ENCODE peak calls at places on chromosome 12, in six cellular contexts. R, I, L, W, A and Z are unnamed samples.

GRCh38 chr12:82132390-82132789 is 225.8 kb downstream of the CCDC59 start:
- DNase-seq in R (no peak), I (no peak), L (no peak), W (no peak), A (no peak), Z (no peak)

GRCh38 chr12:2691001-2691339 is 103.8 kb upstream of the FKBP4 start:
- DNase-seq in R (no peak), I (no peak), L (no peak), W (no peak), A (no peak), Z (peak)

GRCh38 chr12:108578813-108579212 is 16.4 kb downstream of the ISCU start:
- DNase-seq in R (no peak), I (no peak), L (no peak), W (no peak), A (no peak), Z (no peak)

GRCh38 chr12:110578522-110579238 is 4.4 kb downstream of the PPTC7 start:
- DNase-seq in R (no peak), I (no peak), L (no peak), W (no peak), A (no peak), Z (no peak)

GRCh38 chr12:28209782-28210181 is 19.5 kb downstream of the CCDC91 start:
- DNase-seq in R (no peak), I (no peak), L (no peak), W (peak), A (no peak), Z (no peak)

GRCh38 chr12:108117163-108117849 is 11.8 kb upstream of the WSCD2 start:
- DNase-seq in R (no peak), I (no peak), L (no peak), W (peak), A (no peak), Z (no peak)

GRCh38 chr12:107322063-107322462 is 228.7 kb upstream of the CRY1 start:
- DNase-seq in R (no peak), I (no peak), L (no peak), W (no peak), A (no peak), Z (peak)

GRCh38 chr12:41604830-41605229 is 416.7 kb downstream of the PDZRN4 start:
- DNase-seq in R (no peak), I (no peak), L (no peak), W (peak), A (no peak), Z (no peak)

GRCh38 chr12:108832730-108833354 is 24.5 kb downstream of the SSH1 start:
- DNase-seq in R (peak), I (peak), L (peak), W (peak), A (no peak), Z (no peak)

GRCh38 chr12:92845320-92845719 is 83.8 kb downstream of the EEA1 start:
- DNase-seq in R (no peak), I (no peak), L (no peak), W (no peak), A (no peak), Z (no peak)

GRCh38 chr12:78035913-78036658 is 205.4 kb downstream of the NAV3 start:
- DNase-seq in R (no peak), I (peak), L (no peak), W (no peak), A (no peak), Z (no peak)

GRCh38 chr12:18090093-18090492 is at the start of gene RERGL:
- DNase-seq in R (no peak), I (no peak), L (no peak), W (no peak), A (no peak), Z (no peak)

GRCh38 chr12:105506678-105507310 is 176.3 kb downstream of the C12orf75 start:
- DNase-seq in R (no peak), I (no peak), L (no peak), W (no peak), A (no peak), Z (no peak)

GRCh38 chr12:98653866-98654493 is 8.9 kb downstream of the APAF1 start:
- DNase-seq in R (no peak), I (peak), L (peak), W (peak), A (no peak), Z (peak)

GRCh38 chr12:110365743-110366473 is 37.6 kb downstream of the ANAPC7 start:
- DNase-seq in R (no peak), I (no peak), L (no peak), W (no peak), A (no peak), Z (peak)

GRCh38 chr12:93990832-93991748 is 157.3 kb upstream of the PLXNC1 start:
- DNase-seq in R (peak), I (peak), L (no peak), W (no peak), A (peak), Z (peak)

GRCh38 chr12:94805749-94806148 is 155.4 kb upstream of the TMCC3 start:
- DNase-seq in R (peak), I (no peak), L (no peak), W (peak), A (no peak), Z (no peak)

GRCh38 chr12:53427905-53428594 is 4.4 kb downstream of the AMHR2 start:
- DNase-seq in R (peak), I (peak), L (no peak), W (peak), A (no peak), Z (peak)

GRCh38 chr12:6430990-6431353 is 13.8 kb upstream of the CD27 start:
- DNase-seq in R (no peak), I (no peak), L (no peak), W (no peak), A (no peak), Z (no peak)

GRCh38 chr12:100138048-100138907 is 4.4 kb downstream of the BLTP3B start:
- DNase-seq in R (peak), I (no peak), L (no peak), W (peak), A (no peak), Z (no peak)

GRCh38 chr12:120230326-120230973 is 29.5 kb upstream of the RPLP0 start:
- DNase-seq in R (peak), I (peak), L (peak), W (peak), A (peak), Z (peak)

GRCh38 chr12:91210144-91210543 is 27.5 kb upstream of the DCN start:
- DNase-seq in R (no peak), I (no peak), L (no peak), W (no peak), A (no peak), Z (no peak)